ENCODE peak calls at places on chromosomes 16 and 17, in seven cellular contexts. One of them, this sample, is unnamed.

GRCh38 chr16:2779978-2780898 is 3.2 kb upstream of the ELOB start:
- DNase-seq in breast epithelium: no peak
- DNase-seq in transverse colon: peak; percentile 6
- DNase-seq in sigmoid colon: peak; percentile 48
- DNase-seq in uterus: peak; percentile 7
- DNase-seq in stomach: no peak
- DNase-seq in ovary: no peak
- DNase-seq in this sample: no peak

GRCh38 chr16:21599994-21600773 is 807 bp downstream of the METTL9 start:
- DNase-seq in breast epithelium: no peak
- DNase-seq in transverse colon: no peak
- DNase-seq in sigmoid colon: no peak
- DNase-seq in uterus: no peak
- DNase-seq in stomach: no peak
- DNase-seq in ovary: no peak
- DNase-seq in this sample: peak; percentile 11

GRCh38 chr16:57299009-57299718 is 14.7 kb upstream of the PLLP start:
- DNase-seq in breast epithelium: no peak
- DNase-seq in transverse colon: peak; percentile 50
- DNase-seq in sigmoid colon: peak; percentile 40
- DNase-seq in uterus: no peak
- DNase-seq in stomach: peak; percentile 40
- DNase-seq in ovary: peak; percentile 35
- DNase-seq in this sample: no peak

GRCh38 chr17:17808706-17809432 is 27.9 kb downstream of the SREBF1 start:
- DNase-seq in breast epithelium: no peak
- DNase-seq in transverse colon: no peak
- DNase-seq in sigmoid colon: peak; percentile 86
- DNase-seq in uterus: no peak
- DNase-seq in stomach: no peak
- DNase-seq in ovary: no peak
- DNase-seq in this sample: no peak

GRCh38 chr16:77435240-77435819 is 496 bp upstream of the ADAMTS18 start:
- DNase-seq in breast epithelium: no peak
- DNase-seq in transverse colon: no peak
- DNase-seq in sigmoid colon: no peak
- DNase-seq in uterus: no peak
- DNase-seq in stomach: no peak
- DNase-seq in ovary: no peak
- DNase-seq in this sample: peak; percentile 49

GRCh38 chr17:43983515-43984411 is 20.7 kb upstream of the NAGS start:
- DNase-seq in breast epithelium: no peak
- DNase-seq in transverse colon: peak; percentile 34
- DNase-seq in sigmoid colon: peak; percentile 68
- DNase-seq in uterus: no peak
- DNase-seq in stomach: peak; percentile 84
- DNase-seq in ovary: no peak
- DNase-seq in this sample: no peak

GRCh38 chr17:42754782-42755181 is 6.2 kb upstream of the RAMP2 start:
- DNase-seq in breast epithelium: no peak
- DNase-seq in transverse colon: no peak
- DNase-seq in sigmoid colon: peak; percentile 90
- DNase-seq in uterus: no peak
- DNase-seq in stomach: no peak
- DNase-seq in ovary: no peak
- DNase-seq in this sample: no peak

GRCh38 chr16:82846806-82847205 is 220.0 kb downstream of the CDH13 start:
- DNase-seq in breast epithelium: no peak
- DNase-seq in transverse colon: no peak
- DNase-seq in sigmoid colon: no peak
- DNase-seq in uterus: no peak
- DNase-seq in stomach: no peak
- DNase-seq in ovary: no peak
- DNase-seq in this sample: no peak

GRCh38 chr16:16988963-16989362 is 481.8 kb downstream of the XYLT1 start:
- DNase-seq in breast epithelium: no peak
- DNase-seq in transverse colon: no peak
- DNase-seq in sigmoid colon: no peak
- DNase-seq in uterus: no peak
- DNase-seq in stomach: no peak
- DNase-seq in ovary: no peak
- DNase-seq in this sample: no peak

GRCh38 chr17:17609121-17609520 is 17.6 kb upstream of the PEMT start:
- DNase-seq in breast epithelium: no peak
- DNase-seq in transverse colon: no peak
- DNase-seq in sigmoid colon: no peak
- DNase-seq in uterus: no peak
- DNase-seq in stomach: no peak
- DNase-seq in ovary: no peak
- DNase-seq in this sample: no peak

GRCh38 chr17:80795737-80796136 is 195.9 kb upstream of the CHMP6 start:
- DNase-seq in breast epithelium: no peak
- DNase-seq in transverse colon: no peak
- DNase-seq in sigmoid colon: peak; percentile 70
- DNase-seq in uterus: no peak
- DNase-seq in stomach: no peak
- DNase-seq in ovary: no peak
- DNase-seq in this sample: no peak

GRCh38 chr17:80797741-80798594 is 193.7 kb upstream of the CHMP6 start:
- DNase-seq in breast epithelium: no peak
- DNase-seq in transverse colon: no peak
- DNase-seq in sigmoid colon: no peak
- DNase-seq in uterus: no peak
- DNase-seq in stomach: no peak
- DNase-seq in ovary: no peak
- DNase-seq in this sample: no peak

GRCh38 chr17:12691173-12691572 is 25.5 kb downstream of the MYOCD start:
- DNase-seq in breast epithelium: no peak
- DNase-seq in transverse colon: no peak
- DNase-seq in sigmoid colon: peak; percentile 71
- DNase-seq in uterus: peak; percentile 34
- DNase-seq in stomach: no peak
- DNase-seq in ovary: no peak
- DNase-seq in this sample: no peak

GRCh38 chr16:8717469-8717868 is 43.1 kb downstream of the ABAT start:
- DNase-seq in breast epithelium: no peak
- DNase-seq in transverse colon: no peak
- DNase-seq in sigmoid colon: no peak
- DNase-seq in uterus: no peak
- DNase-seq in stomach: no peak
- DNase-seq in ovary: no peak
- DNase-seq in this sample: no peak

GRCh38 chr17:59848778-59849177 is 44.0 kb downstream of the TUBD1 start:
- DNase-seq in breast epithelium: no peak
- DNase-seq in transverse colon: peak; percentile 81
- DNase-seq in sigmoid colon: peak; percentile 91
- DNase-seq in uterus: peak; percentile 39
- DNase-seq in stomach: peak; percentile 74
- DNase-seq in ovary: no peak
- DNase-seq in this sample: no peak

GRCh38 chr17:78862073-78863023 is 21.7 kb upstream of the USP36 start:
- DNase-seq in breast epithelium: peak; percentile 79
- DNase-seq in transverse colon: peak; percentile 73
- DNase-seq in sigmoid colon: peak; percentile 96
- DNase-seq in uterus: peak; percentile 89
- DNase-seq in stomach: peak; percentile 76
- DNase-seq in ovary: peak; percentile 78
- DNase-seq in this sample: no peak

GRCh38 chr17:37608369-37609169 is 649 bp downstream of the SYNRG start:
- DNase-seq in breast epithelium: no peak
- DNase-seq in transverse colon: no peak
- DNase-seq in sigmoid colon: no peak
- DNase-seq in uterus: no peak
- DNase-seq in stomach: peak; percentile 26
- DNase-seq in ovary: no peak
- DNase-seq in this sample: peak; percentile 21

GRCh38 chr16:1170076-1170418 is 17.1 kb downstream of the CACNA1H start:
- DNase-seq in breast epithelium: no peak
- DNase-seq in transverse colon: no peak
- DNase-seq in sigmoid colon: no peak
- DNase-seq in uterus: no peak
- DNase-seq in stomach: no peak
- DNase-seq in ovary: no peak
- DNase-seq in this sample: no peak
- H3K27ac ChIP-seq in breast epithelium: no peak overlapping the region
- H3K27ac ChIP-seq in transverse colon: peak overlapping the region; percentile 83
- H3K27ac ChIP-seq in sigmoid colon: peak overlapping the region; percentile 95
- H3K27ac ChIP-seq in uterus: peak overlapping the region; percentile 97
- H3K27ac ChIP-seq in stomach: peak overlapping the region; percentile 69
- H3K27ac ChIP-seq in ovary: peak overlapping the region; percentile 72
- H3K27ac ChIP-seq in this sample: peak overlapping the region; percentile 67

DNA sequence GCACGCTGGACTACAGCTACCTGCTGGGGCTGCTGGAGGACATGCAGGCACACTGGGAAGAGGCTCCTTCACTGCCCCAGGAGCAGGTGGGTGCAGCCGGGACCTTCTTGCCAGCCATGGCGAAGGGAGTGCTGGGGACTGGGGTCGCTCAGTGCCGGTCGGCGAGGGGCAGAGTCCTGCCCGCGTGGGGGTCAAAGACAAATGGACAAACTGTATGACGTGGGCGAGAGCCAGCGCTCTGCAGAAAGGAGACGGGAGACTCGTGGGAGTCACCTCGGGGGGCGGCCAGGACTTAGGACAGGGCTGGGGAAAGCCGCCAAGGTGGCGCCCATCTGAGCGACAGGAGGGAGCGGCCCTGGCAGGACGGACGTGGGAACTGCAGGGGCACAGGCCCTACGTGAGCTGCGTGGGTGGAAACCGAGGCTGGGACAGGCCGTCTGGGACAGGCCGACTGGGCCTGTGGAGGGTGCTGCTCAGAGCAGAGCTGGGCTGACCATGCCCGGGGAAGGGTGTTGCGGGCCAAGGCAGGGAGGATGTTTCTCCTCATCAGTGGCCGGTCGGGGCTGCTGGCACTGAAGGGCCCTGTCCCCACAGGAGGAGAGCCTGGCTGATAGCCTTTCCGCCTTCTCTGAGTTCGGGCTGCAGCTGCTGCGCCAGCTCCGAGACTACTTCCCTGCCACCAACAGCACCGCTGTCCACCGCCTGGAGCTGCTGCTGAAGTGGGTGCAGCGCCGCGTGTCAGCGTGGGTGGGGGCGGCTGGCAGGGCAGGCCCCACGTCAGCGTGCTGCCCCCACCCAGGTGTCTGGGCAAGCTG is 8.0 kb downstream of the TSR3 start:
- DNase-seq in breast epithelium: no peak
- DNase-seq in transverse colon: no peak
- DNase-seq in sigmoid colon: no peak
- DNase-seq in uterus: no peak
- DNase-seq in stomach: no peak
- DNase-seq in ovary: no peak
- DNase-seq in this sample: no peak
- TF ChIP-seq POLR2A in breast epithelium: no peak
- TF ChIP-seq POLR2A in transverse colon: peak; percentile 55
- TF ChIP-seq POLR2A in sigmoid colon: no peak
- TF ChIP-seq POLR2A in uterus: no peak
- TF ChIP-seq POLR2A in stomach: no peak
- TF ChIP-seq POLR2A in ovary: no peak
- TF ChIP-seq POLR2A in this sample: no peak

GRCh38 chr16:856101-856500 is 55.6 kb upstream of the GNG13 start:
- DNase-seq in breast epithelium: no peak
- DNase-seq in transverse colon: no peak
- DNase-seq in sigmoid colon: no peak
- DNase-seq in uterus: no peak
- DNase-seq in stomach: no peak
- DNase-seq in ovary: no peak
- DNase-seq in this sample: no peak
- H3K27ac ChIP-seq in breast epithelium: no peak overlapping the region
- H3K27ac ChIP-seq in transverse colon: no peak overlapping the region
- H3K27ac ChIP-seq in sigmoid colon: no peak overlapping the region
- H3K27ac ChIP-seq in uterus: no peak overlapping the region
- H3K27ac ChIP-seq in stomach: no peak overlapping the region
- H3K27ac ChIP-seq in ovary: no peak overlapping the region
- H3K27ac ChIP-seq in this sample: no peak overlapping the region

GRCh38 chr16:68403177-68403576 is 45.1 kb downstream of the SMPD3 start:
- DNase-seq in breast epithelium: no peak
- DNase-seq in transverse colon: no peak
- DNase-seq in sigmoid colon: no peak
- DNase-seq in uterus: no peak
- DNase-seq in stomach: no peak
- DNase-seq in ovary: no peak
- DNase-seq in this sample: no peak

GRCh38 chr16:68403704-68404103 is 44.6 kb downstream of the SMPD3 start:
- DNase-seq in breast epithelium: no peak
- DNase-seq in transverse colon: no peak
- DNase-seq in sigmoid colon: no peak
- DNase-seq in uterus: no peak
- DNase-seq in stomach: no peak
- DNase-seq in ovary: no peak
- DNase-seq in this sample: no peak

GRCh38 chr16:68406458-68407041 is 41.8 kb downstream of the SMPD3 start:
- DNase-seq in breast epithelium: no peak
- DNase-seq in transverse colon: no peak
- DNase-seq in sigmoid colon: no peak
- DNase-seq in uterus: no peak
- DNase-seq in stomach: no peak
- DNase-seq in ovary: no peak
- DNase-seq in this sample: peak; percentile 73

GRCh38 chr16:68402748-68403040 is 45.6 kb downstream of the SMPD3 start:
- DNase-seq in breast epithelium: no peak
- DNase-seq in transverse colon: no peak
- DNase-seq in sigmoid colon: no peak
- DNase-seq in uterus: no peak
- DNase-seq in stomach: no peak
- DNase-seq in ovary: no peak
- DNase-seq in this sample: no peak

GRCh38 chr16:68404736-68405345 is 43.5 kb downstream of the SMPD3 start:
- DNase-seq in breast epithelium: peak; percentile 20
- DNase-seq in transverse colon: no peak
- DNase-seq in sigmoid colon: no peak
- DNase-seq in uterus: no peak
- DNase-seq in stomach: peak; percentile 42
- DNase-seq in ovary: no peak
- DNase-seq in this sample: peak; percentile 48
- TF ChIP-seq POLR2A in breast epithelium: no peak
- TF ChIP-seq POLR2A in transverse colon: no peak
- TF ChIP-seq POLR2A in sigmoid colon: no peak
- TF ChIP-seq POLR2A in uterus: no peak
- TF ChIP-seq POLR2A in stomach: no peak
- TF ChIP-seq POLR2A in ovary: no peak
- TF ChIP-seq POLR2A in this sample: no peak

GRCh38 chr16:28837672-28838557 is 8.2 kb downstream of the TUFM start:
- DNase-seq in breast epithelium: no peak
- DNase-seq in transverse colon: no peak
- DNase-seq in sigmoid colon: no peak
- DNase-seq in uterus: no peak
- DNase-seq in stomach: no peak
- DNase-seq in ovary: no peak
- DNase-seq in this sample: no peak

GRCh38 chr16:28842696-28843095 is 3.5 kb downstream of the TUFM start:
- DNase-seq in breast epithelium: no peak
- DNase-seq in transverse colon: no peak
- DNase-seq in sigmoid colon: no peak
- DNase-seq in uterus: no peak
- DNase-seq in stomach: no peak
- DNase-seq in ovary: no peak
- DNase-seq in this sample: no peak

GRCh38 chr16:28839004-28839639 is 7.0 kb downstream of the TUFM start:
- DNase-seq in breast epithelium: no peak
- DNase-seq in transverse colon: no peak
- DNase-seq in sigmoid colon: no peak
- DNase-seq in uterus: no peak
- DNase-seq in stomach: no peak
- DNase-seq in ovary: no peak
- DNase-seq in this sample: no peak

GRCh38 chr16:28838558-28838918 is 7.6 kb downstream of the TUFM start:
- DNase-seq in breast epithelium: no peak
- DNase-seq in transverse colon: no peak
- DNase-seq in sigmoid colon: no peak
- DNase-seq in uterus: no peak
- DNase-seq in stomach: no peak
- DNase-seq in ovary: no peak
- DNase-seq in this sample: no peak

GRCh38 chr16:28839899-28840298 is 6.2 kb downstream of the TUFM start:
- DNase-seq in breast epithelium: no peak
- DNase-seq in transverse colon: no peak
- DNase-seq in sigmoid colon: no peak
- DNase-seq in uterus: no peak
- DNase-seq in stomach: no peak
- DNase-seq in ovary: no peak
- DNase-seq in this sample: no peak
- H3K27ac ChIP-seq in breast epithelium: no peak overlapping the region
- H3K27ac ChIP-seq in transverse colon: no peak overlapping the region
- H3K27ac ChIP-seq in sigmoid colon: no peak overlapping the region
- H3K27ac ChIP-seq in uterus: no peak overlapping the region
- H3K27ac ChIP-seq in stomach: no peak overlapping the region
- H3K27ac ChIP-seq in ovary: no peak overlapping the region
- H3K27ac ChIP-seq in this sample: no peak overlapping the region